ENCODE peak calls at places on chromosome 15, in seven cellular contexts. E is amygdala, Z is amniotic stem cell, F is activated T-helper 1 cell treated with Interleukin-2 at 50 U/mL for 16 hours, Y is GM13976, D is mesothelial cell of epicardium, T is naive B cell. O is an unnamed sample.

GRCh38 chr15:51751687-51752683 is 588 bp downstream of the TMOD2 start:
- DNase-seq in E (peak; percentile 71), Z (no peak), F (no peak), Y (peak; percentile 47), D (peak; percentile 55), T (no peak), O (peak; percentile 29)

GRCh38 chr15:47786371-47786770 is 69.1 kb downstream of the SEMA6D start:
- DNase-seq in E (no peak), Z (no peak), F (no peak), Y (no peak), D (no peak), T (no peak), O (no peak)

GRCh38 chr15:40333922-40334492 is 6.7 kb downstream of the CCDC9B start:
- DNase-seq in E (peak; percentile 47), Z (no peak), F (no peak), Y (peak; percentile 69), D (no peak), T (peak; percentile 37), O (peak; percentile 67)

GRCh38 chr15:48563944-48564343 is 81.6 kb downstream of the FBN1 start:
- DNase-seq in E (no peak), Z (no peak), F (no peak), Y (no peak), D (no peak), T (no peak), O (no peak)

GRCh38 chr15:61742591-61742990 is 317.7 kb downstream of the VPS13C start:
- DNase-seq in E (no peak), Z (no peak), F (no peak), Y (no peak), D (no peak), T (no peak), O (no peak)

GRCh38 chr15:59879506-59879905 is 124.6 kb upstream of the FOXB1 start:
- DNase-seq in E (no peak), Z (no peak), F (no peak), Y (no peak), D (no peak), T (no peak), O (no peak)

GRCh38 chr15:96338772-96339661 is 8.5 kb downstream of the NR2F2 start:
- DNase-seq in E (no peak), Z (no peak), F (no peak), Y (no peak), D (no peak), T (no peak), O (no peak)

GRCh38 chr15:72222433-72222832 is 8.6 kb downstream of the PKM start:
- DNase-seq in E (no peak), Z (no peak), F (no peak), Y (no peak), D (no peak), T (no peak), O (no peak)

GRCh38 chr15:96270581-96271172 is 59.8 kb upstream of the NR2F2 start:
- DNase-seq in E (no peak), Z (no peak), F (no peak), Y (no peak), D (no peak), T (no peak), O (no peak)

GRCh38 chr15:34621675-34622074 is 38.2 kb upstream of the GOLGA8B start:
- DNase-seq in E (no peak), Z (peak; percentile 6), F (no peak), Y (peak; percentile 4), D (no peak), T (no peak), O (no peak)

GRCh38 chr15:85316244-85316934 is 64.0 kb upstream of the AKAP13 start:
- DNase-seq in E (no peak), Z (no peak), F (no peak), Y (no peak), D (no peak), T (no peak), O (no peak)

GRCh38 chr15:38168472-38169057 is 84.1 kb upstream of the SPRED1 start:
- DNase-seq in E (no peak), Z (no peak), F (no peak), Y (no peak), D (no peak), T (no peak), O (no peak)

GRCh38 chr15:69451951-69452701 is 492 bp upstream of the RPLP1 start:
- DNase-seq in E (no peak), Z (no peak), F (no peak), Y (no peak), D (no peak), T (no peak), O (no peak)

GRCh38 chr15:41892621-41893421 is 1.0 kb downstream of the SPTBN5 start:
- DNase-seq in E (no peak), Z (no peak), F (peak; percentile 28), Y (no peak), D (no peak), T (peak; percentile 33), O (peak; percentile 95)

GRCh38 chr15:98958918-98959639 is 48.5 kb downstream of the PGPEP1L start:
- DNase-seq in E (no peak), Z (no peak), F (no peak), Y (no peak), D (no peak), T (no peak), O (no peak)

GRCh38 chr15:85831415-85832113 is 36.8 kb upstream of the KLHL25 start:
- DNase-seq in E (peak; percentile 9), Z (peak; percentile 69), F (no peak), Y (peak; percentile 47), D (peak; percentile 65), T (no peak), O (no peak)

GRCh38 chr15:80924278-80924677 is 65.3 kb downstream of the MESD start:
- DNase-seq in E (no peak), Z (no peak), F (no peak), Y (no peak), D (no peak), T (no peak), O (no peak)

GRCh38 chr15:63042879-63043340 is 363 bp downstream of the TPM1 start:
- DNase-seq in E (no peak), Z (no peak), F (no peak), Y (peak; percentile 41), D (no peak), T (no peak), O (no peak)

GRCh38 chr15:90405208-90405607 is 17.2 kb downstream of the IQGAP1 start:
- DNase-seq in E (no peak), Z (no peak), F (no peak), Y (no peak), D (no peak), T (no peak), O (no peak)

O was measured in pancreas.